ENCODE peak calls at places on chromosomes 13 and 19, in seven cellular contexts. U is caudate nucleus; Z is activated gamma-delta T cell; W is breast epithelium; T is HAP-1; J is activated CD4-positive, CD25-positive, alpha-beta regulatory T cell treated with anti-CD3 and anti-CD28 coated beads, Interleukin-2, amount 50 U/mL, for 16 hours; O is foreskin keratinocyte. E is an unnamed sample.

GRCh38 chr19:39170398-39171231 is 26.1 kb upstream of the NCCRP1 start:
- DNase-seq in W (no peak), Z (no peak), U (no peak), O (no peak), J (no peak), T (no peak), E (no peak)

GRCh38 chr19:29845576-29846176 is 33.9 kb downstream of the CCNE1 start:
- DNase-seq in U (peak), J (no peak), O (no peak), Z (no peak), W (no peak), T (peak), E (no peak)

GRCh38 chr13:104315606-104316005 is 1249.4 kb upstream of the SLC10A2 start:
- DNase-seq in W (no peak), Z (no peak), J (no peak), T (no peak), O (peak), U (no peak), E (no peak)

GRCh38 chr13:76035711-76036110 is 399.6 kb downstream of the LMO7 start:
- DNase-seq in T (no peak), J (no peak), W (no peak), Z (no peak), O (no peak), U (no peak), E (no peak)

GRCh38 chr13:21079761-21080730 is 18.7 kb upstream of the LATS2 start:
- DNase-seq in U (no peak), J (no peak), W (no peak), O (no peak), T (no peak), Z (no peak), E (no peak)

GRCh38 chr13:50485979-50486935 is 357.2 kb downstream of the DLEU7 start:
- DNase-seq in T (no peak), W (no peak), U (no peak), J (no peak), Z (no peak), O (no peak), E (no peak)

GRCh38 chr19:11375143-11375948 is 880 bp downstream of the SWSAP1 start:
- DNase-seq in J (peak), O (no peak), T (peak), Z (peak), W (peak), U (no peak), E (peak)

GRCh38 chr13:36858285-36858684 is 39.3 kb downstream of the RFXAP start:
- DNase-seq in U (peak), Z (no peak), W (no peak), T (peak), J (no peak), O (no peak), E (no peak)

GRCh38 chr13:73390100-73390499 is 331.3 kb downstream of the KLF5 start:
- DNase-seq in T (no peak), U (no peak), W (no peak), J (no peak), Z (no peak), O (no peak), E (no peak)

GRCh38 chr13:26589754-26590153 is 32.3 kb downstream of the WASF3 start:
- DNase-seq in J (no peak), O (no peak), U (no peak), T (no peak), Z (no peak), W (no peak), E (no peak)

GRCh38 chr19:1274852-1275259 is 474 bp upstream of the FAM174C start:
- DNase-seq in Z (no peak), O (no peak), J (no peak), T (no peak), W (no peak), U (no peak), E (no peak)

GRCh38 chr19:7159105-7159933 is 89.8 kb downstream of the ZNF557 start:
- DNase-seq in T (no peak), J (no peak), W (no peak), Z (no peak), O (no peak), U (no peak), E (no peak)

GRCh38 chr13:66660013-66660804 is 569.9 kb downstream of the PCDH9 start:
- DNase-seq in J (no peak), W (no peak), Z (no peak), T (no peak), U (no peak), O (peak), E (no peak)

GRCh38 chr13:27172495-27172842 is 858 bp upstream of the USP12 start:
- DNase-seq in T (no peak), J (no peak), Z (no peak), O (no peak), U (no peak), W (no peak), E (no peak)

GRCh38 chr19:5172859-5173577 is 167.6 kb downstream of the PTPRS start:
- DNase-seq in T (no peak), U (peak), J (no peak), O (peak), W (no peak), Z (no peak), E (no peak)

E was measured in central memory CD8-positive, alpha-beta T cell.